ENCODE peak calls at places on chromosomes 6 and 20, in four cellular contexts. One of them, this sample, is unnamed.

GRCh38 chr20:43925786-43926185 is 11.1 kb downstream of the TOX2 start:
- DNase-seq in hepatocyte: no peak
- DNase-seq in GM23248: peak
- DNase-seq in fibroblast of lung: peak
- DNase-seq in this sample: peak

GRCh38 chr20:10167594-10167993 is 51.0 kb upstream of the SNAP25 start:
- DNase-seq in fibroblast of lung: no peak
- DNase-seq in GM23248: no peak
- DNase-seq in hepatocyte: no peak
- DNase-seq in this sample: no peak

GRCh38 chr20:1463971-1464570 is 2.6 kb downstream of the NSFL1C start:
- DNase-seq in GM23248: peak
- DNase-seq in hepatocyte: no peak
- DNase-seq in fibroblast of lung: peak
- DNase-seq in this sample: peak

GRCh38 chr6:148435386-148435785 is 92.7 kb downstream of the SASH1 start:
- DNase-seq in hepatocyte: no peak
- DNase-seq in fibroblast of lung: peak
- DNase-seq in GM23248: peak
- DNase-seq in this sample: no peak

GRCh38 chr20:25453035-25453810 is 45.8 kb downstream of the GINS1 start:
- DNase-seq in GM23248: peak
- DNase-seq in fibroblast of lung: peak
- DNase-seq in hepatocyte: no peak
- DNase-seq in this sample: peak

GRCh38 chr20:3658708-3659491 is 4.3 kb downstream of the GFRA4 start:
- DNase-seq in fibroblast of lung: no peak
- DNase-seq in GM23248: no peak
- DNase-seq in hepatocyte: no peak
- DNase-seq in this sample: no peak

GRCh38 chr6:26064619-26065257 is 22.5 kb upstream of the HFE start:
- DNase-seq in GM23248: peak
- DNase-seq in fibroblast of lung: peak
- DNase-seq in hepatocyte: peak
- DNase-seq in this sample: peak

GRCh38 chr6:45436544-45437440 is 59.1 kb upstream of the SUPT3H start:
- DNase-seq in hepatocyte: peak
- DNase-seq in GM23248: peak
- DNase-seq in fibroblast of lung: peak
- DNase-seq in this sample: peak

GRCh38 chr6:154792761-154793160 is 59.5 kb downstream of the SCAF8 start:
- DNase-seq in fibroblast of lung: peak
- DNase-seq in GM23248: peak
- DNase-seq in hepatocyte: no peak
- DNase-seq in this sample: peak

GRCh38 chr20:41276317-41276751 is 41.2 kb downstream of the ZHX3 start:
- DNase-seq in hepatocyte: no peak
- DNase-seq in fibroblast of lung: no peak
- DNase-seq in GM23248: peak
- DNase-seq in this sample: no peak

GRCh38 chr20:10513931-10514575 is 78.9 kb downstream of the SLX4IP start:
- DNase-seq in GM23248: peak
- DNase-seq in hepatocyte: no peak
- DNase-seq in fibroblast of lung: peak
- DNase-seq in this sample: peak

GRCh38 chr6:54335871-54336270 is 27.6 kb downstream of the TINAG start:
- DNase-seq in GM23248: peak
- DNase-seq in hepatocyte: peak
- DNase-seq in fibroblast of lung: peak
- DNase-seq in this sample: peak

GRCh38 chr20:8527998-8528397 is 395.9 kb downstream of the PLCB1 start:
- DNase-seq in hepatocyte: no peak
- DNase-seq in fibroblast of lung: peak
- DNase-seq in GM23248: peak
- DNase-seq in this sample: peak

GRCh38 chr6:29737707-29738630 is 14.7 kb downstream of the HLA-F start:
- DNase-seq in fibroblast of lung: peak
- DNase-seq in GM23248: peak
- DNase-seq in hepatocyte: peak
- DNase-seq in this sample: peak

GRCh38 chr6:109580519-109580918 is 97.5 kb upstream of the ZBTB24 start:
- DNase-seq in hepatocyte: no peak
- DNase-seq in fibroblast of lung: peak
- DNase-seq in GM23248: no peak
- DNase-seq in this sample: no peak

GRCh38 chr6:20313086-20313485 is 88.6 kb upstream of the E2F3 start:
- DNase-seq in fibroblast of lung: no peak
- DNase-seq in hepatocyte: no peak
- DNase-seq in GM23248: no peak
- DNase-seq in this sample: no peak

GRCh38 chr20:38800882-38801281 is 4.6 kb upstream of the PPP1R16B start:
- DNase-seq in GM23248: no peak
- DNase-seq in fibroblast of lung: no peak
- DNase-seq in hepatocyte: no peak
- DNase-seq in this sample: no peak

GRCh38 chr6:82861121-82861520 is 204.5 kb downstream of the UBE3D start:
- DNase-seq in GM23248: peak
- DNase-seq in fibroblast of lung: peak
- DNase-seq in hepatocyte: no peak
- DNase-seq in this sample: peak

GRCh38 chr6:106411643-106412200 is 51.2 kb downstream of the CRYBG1 start:
- DNase-seq in GM23248: no peak
- DNase-seq in fibroblast of lung: no peak
- DNase-seq in hepatocyte: peak
- DNase-seq in this sample: no peak

GRCh38 chr6:149897015-149897697 is 757 bp downstream of the RAET1E start:
- DNase-seq in fibroblast of lung: peak
- DNase-seq in GM23248: peak
- DNase-seq in hepatocyte: no peak
- DNase-seq in this sample: peak

GRCh38 chr20:51910202-51911050 is 108.1 kb upstream of the SALL4 start:
- DNase-seq in GM23248: no peak
- DNase-seq in fibroblast of lung: peak
- DNase-seq in hepatocyte: peak
- DNase-seq in this sample: peak

GRCh38 chr20:3797592-3798404 is 1.7 kb downstream of the CDC25B start:
- DNase-seq in hepatocyte: no peak
- DNase-seq in GM23248: no peak
- DNase-seq in fibroblast of lung: peak
- DNase-seq in this sample: peak

GRCh38 chr6:26312096-26312463 is 52.9 kb upstream of the BTN3A2 start:
- DNase-seq in hepatocyte: no peak
- DNase-seq in GM23248: peak
- DNase-seq in fibroblast of lung: peak
- DNase-seq in this sample: peak

DNA sequence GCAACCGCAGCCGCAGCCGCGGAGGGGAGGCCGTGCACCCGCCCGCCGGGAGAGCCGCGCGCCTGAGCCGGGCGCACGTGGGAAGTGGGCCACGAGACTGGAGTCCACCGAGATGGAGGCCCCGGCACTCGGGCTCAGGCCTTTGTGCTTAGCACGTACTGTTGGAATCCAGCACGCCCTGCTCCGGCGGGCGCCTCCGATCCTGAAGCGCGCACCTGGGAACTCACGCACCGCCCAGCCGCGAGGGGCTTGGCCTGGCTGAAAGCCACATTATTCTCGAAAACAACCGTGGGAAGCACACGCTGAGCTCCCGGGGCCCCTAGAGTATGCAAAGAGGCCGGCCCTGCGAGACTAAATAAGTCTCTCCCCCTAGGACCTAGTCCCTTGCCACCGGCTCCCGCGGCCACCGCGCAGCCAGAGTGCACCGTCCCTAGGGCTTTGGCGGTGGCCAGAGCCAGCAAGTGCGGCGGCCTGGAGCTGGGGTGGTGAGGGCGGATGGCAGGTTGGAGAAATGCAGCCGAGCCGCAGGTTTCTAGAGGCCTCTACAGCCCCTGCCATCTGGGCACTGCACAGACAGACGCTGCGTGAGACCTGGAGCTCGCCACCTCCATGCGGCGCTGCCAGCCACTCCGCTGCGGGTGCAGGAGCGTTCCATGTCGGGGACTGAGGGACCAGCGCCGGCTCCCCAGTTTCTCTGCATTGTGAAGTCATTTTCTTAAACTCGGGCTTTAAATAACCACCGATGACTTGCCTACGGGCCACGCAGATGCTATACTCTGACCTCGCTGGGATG is 42.0 kb upstream of the LY86 start:
- DNase-seq in GM23248: no peak
- DNase-seq in hepatocyte: peak
- DNase-seq in fibroblast of lung: peak
- DNase-seq in this sample: peak
- TF ChIP-seq EZH2 in GM23248: no peak
- TF ChIP-seq EZH2 in hepatocyte: peak
- TF ChIP-seq EZH2 in fibroblast of lung: no peak
- TF ChIP-seq EZH2 in this sample: no peak

GRCh38 chr20:13428684-13429083 is 207.6 kb downstream of the ISM1 start:
- DNase-seq in fibroblast of lung: no peak
- DNase-seq in hepatocyte: no peak
- DNase-seq in GM23248: no peak
- DNase-seq in this sample: no peak
- TF ChIP-seq EZH2 in fibroblast of lung: no peak
- TF ChIP-seq EZH2 in hepatocyte: no peak
- TF ChIP-seq EZH2 in GM23248: no peak
- TF ChIP-seq EZH2 in this sample: no peak

GRCh38 chr6:7542065-7542877 is 800 bp downstream of the DSP start:
- DNase-seq in hepatocyte: peak
- DNase-seq in fibroblast of lung: peak
- DNase-seq in GM23248: peak
- DNase-seq in this sample: peak
- TF ChIP-seq EZH2 in hepatocyte: no peak
- TF ChIP-seq EZH2 in fibroblast of lung: peak
- TF ChIP-seq EZH2 in GM23248: no peak
- TF ChIP-seq EZH2 in this sample: no peak

GRCh38 chr6:6002005-6002808 is 4.5 kb downstream of the NRN1 start:
- DNase-seq in GM23248: peak
- DNase-seq in hepatocyte: no peak
- DNase-seq in fibroblast of lung: no peak
- DNase-seq in this sample: no peak
- TF ChIP-seq EZH2 in GM23248: no peak
- TF ChIP-seq EZH2 in hepatocyte: peak
- TF ChIP-seq EZH2 in fibroblast of lung: no peak
- TF ChIP-seq EZH2 in this sample: no peak

DNA sequence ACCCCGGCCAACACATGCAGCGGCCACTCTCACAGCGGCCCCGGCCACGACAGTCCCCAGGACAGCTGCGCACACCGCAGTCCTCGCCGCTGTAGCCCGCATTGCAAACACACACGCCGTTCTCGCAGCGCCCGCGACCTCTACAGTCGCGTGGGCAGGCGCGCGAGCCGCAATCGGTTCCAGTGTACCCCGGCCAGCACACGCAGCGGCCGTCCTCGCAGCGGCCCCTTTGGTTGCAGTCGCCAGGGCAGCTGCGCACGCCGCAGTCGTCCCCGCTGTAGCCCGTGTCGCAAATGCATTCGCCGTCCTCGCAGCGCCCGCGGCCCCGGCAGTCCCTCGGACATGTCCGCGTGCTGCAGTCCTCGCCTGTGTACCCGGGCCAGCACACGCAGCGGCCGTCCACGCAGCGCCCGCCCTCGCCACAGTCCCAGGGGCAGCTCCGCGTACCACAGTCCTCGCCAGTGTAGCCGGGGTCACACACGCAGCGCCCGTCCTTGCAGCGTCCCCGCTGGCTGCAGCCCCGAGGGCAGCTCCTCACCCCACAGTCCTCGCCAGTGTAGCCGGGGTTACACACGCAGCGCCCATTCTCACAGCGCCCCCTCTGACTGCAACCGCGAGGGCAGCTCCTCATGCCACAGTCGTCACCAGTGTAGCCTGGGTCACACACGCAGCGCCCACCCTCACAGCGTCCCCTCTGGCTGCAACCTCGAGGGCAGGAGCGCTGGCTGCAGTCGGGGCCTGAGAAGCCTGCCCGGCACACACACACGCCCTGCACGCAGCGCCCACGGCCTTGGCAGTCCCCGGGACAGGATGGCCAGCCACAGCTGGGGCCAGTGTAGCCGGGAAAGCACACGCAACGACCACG is 12.5 kb downstream of the TNXB start:
- DNase-seq in GM23248: no peak
- DNase-seq in hepatocyte: no peak
- DNase-seq in fibroblast of lung: no peak
- DNase-seq in this sample: no peak
- TF ChIP-seq EZH2 in GM23248: no peak
- TF ChIP-seq EZH2 in hepatocyte: no peak
- TF ChIP-seq EZH2 in fibroblast of lung: peak
- TF ChIP-seq EZH2 in this sample: no peak